ENCODE peak calls at places on chromosomes 3 and 15, in seven cellular contexts. G is effector memory CD8-positive, alpha-beta T cell; C is GM12864; H is stomach; X is cerebellum; T is GM12865; Y is activated CD4-positive, alpha-beta T cell treated with anti-CD3 and anti-CD28 coated beads, Interleukin-2, amount 50 U/mL, for 4 hours. J is an unnamed sample.

GRCh38 chr3:71062920-71063767 is 520.4 kb downstream of the FOXP1 start:
- DNase-seq in G (no peak), T (peak), Y (no peak), C (no peak), H (no peak), X (no peak), J (no peak)

GRCh38 chr3:169289303-169289702 is 374.2 kb downstream of the MECOM start:
- DNase-seq in Y (no peak), G (no peak), C (no peak), H (no peak), X (no peak), T (no peak), J (no peak)

GRCh38 chr3:18045296-18045880 is 303.0 kb upstream of the TBC1D5 start:
- DNase-seq in C (no peak), Y (no peak), H (no peak), X (no peak), G (no peak), T (no peak), J (no peak)

GRCh38 chr15:98823012-98823458 is 174.7 kb downstream of the IGF1R start:
- DNase-seq in Y (no peak), H (no peak), T (no peak), X (no peak), G (no peak), C (no peak), J (peak)

GRCh38 chr3:69563968-69564367 is 175.3 kb upstream of the MITF start:
- DNase-seq in X (no peak), Y (no peak), C (no peak), H (no peak), T (no peak), G (no peak), J (no peak)

GRCh38 chr3:8562081-8562595 is 60.5 kb downstream of the LMCD1 start:
- DNase-seq in C (no peak), H (no peak), G (no peak), T (no peak), Y (no peak), X (no peak), J (peak)

GRCh38 chr15:31478781-31479221 is 152.2 kb downstream of the KLF13 start:
- DNase-seq in C (no peak), G (no peak), X (no peak), Y (no peak), H (peak), T (no peak), J (no peak)

GRCh38 chr15:40844543-40844981 is 714 bp downstream of the SPINT1 start:
- DNase-seq in Y (peak), G (peak), X (peak), H (peak), T (peak), C (no peak), J (peak)

GRCh38 chr3:148789156-148789555 is 38.5 kb upstream of the CPB1 start:
- DNase-seq in G (no peak), X (no peak), C (no peak), Y (no peak), H (no peak), T (no peak), J (peak)

GRCh38 chr3:155604126-155604525 is 140.7 kb downstream of the PLCH1 start:
- DNase-seq in G (no peak), C (no peak), X (no peak), T (no peak), H (no peak), Y (no peak), J (no peak)

GRCh38 chr3:189353988-189354735 is 182.4 kb downstream of the TPRG1 start:
- DNase-seq in T (no peak), Y (no peak), H (no peak), C (no peak), X (no peak), G (no peak), J (no peak)

GRCh38 chr3:171183042-171183441 is 156.5 kb upstream of the SLC2A2 start:
- DNase-seq in H (no peak), X (no peak), Y (no peak), C (no peak), T (no peak), G (no peak), J (peak)

GRCh38 chr3:29363110-29363509 is 82.2 kb downstream of the RBMS3 start:
- DNase-seq in G (no peak), Y (no peak), C (no peak), T (no peak), H (no peak), X (no peak), J (no peak)

GRCh38 chr3:155714295-155714718 is 30.6 kb downstream of the PLCH1 start:
- DNase-seq in T (no peak), G (no peak), C (no peak), Y (no peak), X (no peak), H (no peak), J (peak)

GRCh38 chr15:100170673-100171210 is 171.0 kb downstream of the ADAMTS17 start:
- DNase-seq in Y (no peak), H (no peak), T (no peak), X (no peak), G (no peak), C (no peak), J (no peak)

GRCh38 chr3:114144909-114145688 is 33.8 kb downstream of the DRD3 start:
- DNase-seq in G (no peak), T (peak), Y (no peak), C (peak), H (peak), X (no peak), J (no peak)

GRCh38 chr3:40248591-40248990 is 60.9 kb upstream of the EIF1B start:
- DNase-seq in T (no peak), C (no peak), H (no peak), Y (no peak), X (no peak), G (no peak), J (no peak)

GRCh38 chr3:158105124-158105709 is 1.0 kb downstream of the SHOX2 start:
- DNase-seq in X (no peak), Y (no peak), H (no peak), T (no peak), C (no peak), G (no peak), J (peak)

GRCh38 chr3:126487151-126487771 is 11.6 kb upstream of the ZXDC start:
- DNase-seq in T (no peak), X (no peak), G (no peak), C (no peak), H (no peak), Y (no peak), J (peak)

GRCh38 chr3:168029705-168030104 is 66.0 kb downstream of the GOLIM4 start:
- DNase-seq in C (no peak), Y (no peak), G (no peak), X (no peak), T (no peak), H (no peak), J (no peak)

GRCh38 chr15:70339551-70340517 is 242.1 kb upstream of the TLE3 start:
- DNase-seq in X (no peak), Y (no peak), G (no peak), T (no peak), C (no peak), H (no peak), J (no peak)

GRCh38 chr3:40829876-40830275 is 305.1 kb downstream of the ZNF621 start:
- DNase-seq in Y (no peak), G (no peak), X (no peak), H (no peak), T (no peak), C (no peak), J (no peak)

GRCh38 chr3:58661836-58662235 is 4.7 kb downstream of the FAM3D start:
- DNase-seq in H (no peak), G (no peak), X (no peak), C (no peak), T (no peak), Y (no peak), J (no peak)

GRCh38 chr3:155131104-155131503 is 51.0 kb downstream of the MME start:
- DNase-seq in G (no peak), Y (no peak), H (no peak), C (no peak), X (no peak), T (peak), J (no peak)

GRCh38 chr3:178513539-178514410 is 22.5 kb upstream of the KCNMB2 start:
- DNase-seq in H (no peak), C (peak), T (peak), Y (no peak), G (no peak), X (no peak), J (no peak)

GRCh38 chr3:176293277-176293676 is 904.0 kb downstream of the TBL1XR1 start:
- DNase-seq in X (no peak), G (no peak), T (no peak), Y (no peak), H (no peak), C (no peak), J (no peak)